ENCODE peak calls at places on chromosomes 16 and 17, in seven cellular contexts. P, I, H, Y, G, U and Q are unnamed samples.

GRCh38 chr16:79601092-79601977 is 798 bp upstream of the MAF start:
- DNase-seq in P (peak), I (no peak), H (no peak), Y (no peak), G (peak), U (peak), Q (no peak)

GRCh38 chr17:39753514-39754160 is 15.9 kb downstream of the GRB7 start:
- DNase-seq in P (no peak), I (peak), H (no peak), Y (no peak), G (peak), U (no peak), Q (no peak)

GRCh38 chr16:28549301-28549899 is 4.3 kb upstream of the SGF29 start:
- DNase-seq in P (peak), I (no peak), H (no peak), Y (peak), G (no peak), U (peak), Q (no peak)

GRCh38 chr16:73214825-73215481 is 167.0 kb upstream of the ZFHX3 start:
- DNase-seq in P (no peak), I (no peak), H (no peak), Y (peak), G (no peak), U (peak), Q (no peak)

GRCh38 chr17:78431692-78431958 is 53.2 kb downstream of the PGS1 start:
- DNase-seq in P (no peak), I (no peak), H (no peak), Y (no peak), G (no peak), U (no peak), Q (no peak)

GRCh38 chr17:73710095-73710592 is 65.9 kb upstream of the SDK2 start:
- DNase-seq in P (peak), I (peak), H (peak), Y (no peak), G (peak), U (peak), Q (peak)

GRCh38 chr16:13148836-13149235 is 247.4 kb downstream of the SHISA9 start:
- DNase-seq in P (no peak), I (no peak), H (no peak), Y (no peak), G (no peak), U (no peak), Q (no peak)

GRCh38 chr17:231966-232807 is 50.7 kb upstream of the DOC2B start:
- DNase-seq in P (peak), I (no peak), H (no peak), Y (no peak), G (no peak), U (no peak), Q (no peak)

GRCh38 chr17:63497708-63498483 is 21.0 kb downstream of the ACE start:
- DNase-seq in P (peak), I (peak), H (no peak), Y (no peak), G (no peak), U (no peak), Q (no peak)

GRCh38 chr17:22337467-22337866 is 645.1 kb downstream of the KCNJ18 start:
- DNase-seq in P (no peak), I (no peak), H (no peak), Y (no peak), G (no peak), U (no peak), Q (no peak)

GRCh38 chr17:78748730-78749317 is 33.2 kb downstream of the CYTH1 start:
- DNase-seq in P (peak), I (no peak), H (peak), Y (peak), G (peak), U (peak), Q (peak)

GRCh38 chr16:83023011-83023410 is 396.2 kb downstream of the CDH13 start:
- DNase-seq in P (no peak), I (no peak), H (no peak), Y (no peak), G (no peak), U (no peak), Q (no peak)

GRCh38 chr16:70696952-70697600 is 11.2 kb upstream of the MTSS2 start:
- DNase-seq in P (no peak), I (no peak), H (no peak), Y (no peak), G (no peak), U (no peak), Q (no peak)

GRCh38 chr17:78737332-78737731 is 44.7 kb downstream of the CYTH1 start:
- DNase-seq in P (peak), I (peak), H (no peak), Y (peak), G (no peak), U (peak), Q (no peak)

GRCh38 chr16:87635541-87636049 is 33.3 kb downstream of the JPH3 start:
- DNase-seq in P (peak), I (peak), H (peak), Y (peak), G (peak), U (peak), Q (peak)

GRCh38 chr17:63942309-63942985 is 10.3 kb upstream of the CD79B start:
- DNase-seq in P (no peak), I (no peak), H (no peak), Y (no peak), G (no peak), U (no peak), Q (no peak)

GRCh38 chr17:76547183-76547641 is 7.4 kb downstream of the PRCD start:
- DNase-seq in P (peak), I (peak), H (peak), Y (peak), G (peak), U (peak), Q (no peak)

GRCh38 chr17:40819528-40820125 is 2.8 kb downstream of the KRT10 start:
- DNase-seq in P (peak), I (no peak), H (no peak), Y (no peak), G (no peak), U (peak), Q (no peak)

GRCh38 chr16:85372627-85373372 is 240.3 kb upstream of the GSE1 start:
- DNase-seq in P (peak), I (no peak), H (no peak), Y (peak), G (no peak), U (peak), Q (no peak)

GRCh38 chr16:928526-928925 is 42.3 kb downstream of the LMF1 start:
- DNase-seq in P (no peak), I (no peak), H (no peak), Y (no peak), G (no peak), U (no peak), Q (no peak)

GRCh38 chr16:67881557-67882220 is 3.0 kb upstream of the NRN1L start:
- DNase-seq in P (no peak), I (no peak), H (no peak), Y (no peak), G (no peak), U (no peak), Q (no peak)

GRCh38 chr17:64174686-64175456 is 44.9 kb upstream of the ERN1 start:
- DNase-seq in P (peak), I (no peak), H (no peak), Y (peak), G (no peak), U (peak), Q (no peak)